ENCODE peak calls at places on chromosomes 7 and 10, in four cellular contexts. F is GM23338, T is K562, B is HepG2. R is an unnamed sample.

GRCh38 chr10:58697691-58698090 is 185.0 kb downstream of the BICC1 start:
- DNase-seq in F (no peak), B (no peak), T (no peak), R (no peak)

GRCh38 chr10:63527401-63527800 is 6.2 kb downstream of the REEP3 start:
- DNase-seq in B (no peak), T (no peak), F (no peak), R (no peak)

GRCh38 chr7:106070201-106070551 is 41.9 kb downstream of the SYPL1 start:
- DNase-seq in F (no peak), T (no peak), B (no peak), R (no peak)

GRCh38 chr10:131983780-131984179 is 2.1 kb upstream of the BNIP3 start:
- DNase-seq in T (no peak), F (no peak), B (peak), R (no peak)

GRCh38 chr7:94973844-94974243 is 66.5 kb downstream of the PPP1R9A start:
- DNase-seq in T (no peak), B (no peak), F (no peak), R (no peak)

GRCh38 chr7:135248546-135248945 is 14.9 kb downstream of the STRA8 start:
- DNase-seq in F (no peak), T (no peak), B (no peak), R (no peak)

GRCh38 chr7:133742709-133743538 is 384.2 kb upstream of the LRGUK start:
- DNase-seq in T (no peak), F (peak), B (no peak), R (no peak)

GRCh38 chr10:75405201-75406143 is 3.9 kb upstream of the ZNF503 start:
- DNase-seq in B (peak), T (no peak), F (peak), R (no peak)

GRCh38 chr10:74704629-74705360 is 121.6 kb upstream of the KAT6B start:
- DNase-seq in T (no peak), F (no peak), B (peak), R (no peak)

GRCh38 chr10:21496285-21497176 is 29.0 kb downstream of the SKIDA1 start:
- DNase-seq in F (peak), B (peak), T (peak), R (no peak)

GRCh38 chr7:129095258-129095657 is 40.3 kb upstream of the TNPO3 start:
- DNase-seq in T (no peak), B (no peak), F (no peak), R (peak)

GRCh38 chr7:8082762-8083161 is 114.2 kb downstream of the GLCCI1 start:
- DNase-seq in T (no peak), B (no peak), F (no peak), R (no peak)

GRCh38 chr7:28055161-28055544 is 125.4 kb downstream of the JAZF1 start:
- DNase-seq in B (no peak), F (no peak), T (no peak), R (no peak)

GRCh38 chr10:85447690-85448089 is 918.9 kb downstream of the GRID1 start:
- DNase-seq in B (no peak), T (no peak), F (no peak), R (no peak)

GRCh38 chr7:107045195-107045960 is 873 bp downstream of the PRKAR2B start:
- DNase-seq in T (no peak), F (peak), B (no peak), R (no peak)

GRCh38 chr7:13829914-13830603 is 159.4 kb downstream of the ETV1 start:
- DNase-seq in F (no peak), T (no peak), B (no peak), R (no peak)

GRCh38 chr7:44608916-44609648 is 2.7 kb downstream of the OGDH start:
- DNase-seq in B (no peak), F (peak), T (no peak), R (no peak)

GRCh38 chr7:70434376-70434775 is 697.6 kb upstream of the GALNT17 start:
- DNase-seq in F (no peak), T (no peak), B (no peak), R (no peak)

GRCh38 chr10:14838582-14839304 is 637 bp downstream of the HSPA14 start:
- DNase-seq in F (peak), B (peak), T (peak), R (no peak)

GRCh38 chr7:37109016-37109415 is 339.6 kb downstream of the ELMO1 start:
- DNase-seq in F (no peak), B (peak), T (no peak), R (no peak)

GRCh38 chr10:11138634-11139033 is 121.0 kb downstream of the CELF2 start:
- DNase-seq in F (no peak), B (no peak), T (no peak), R (no peak)

GRCh38 chr10:8835453-8836167 is 781.1 kb downstream of the GATA3 start:
- DNase-seq in B (no peak), T (no peak), F (no peak), R (no peak)

GRCh38 chr10:95395947-95396449 is 105.2 kb upstream of the PDLIM1 start:
- DNase-seq in T (no peak), B (no peak), F (no peak), R (no peak)

GRCh38 chr7:20270867-20271266 is 53.7 kb upstream of the MACC1 start:
- DNase-seq in B (no peak), F (no peak), T (no peak), R (peak)

GRCh38 chr10:73054286-73054685 is 42.4 kb downstream of the P4HA1 start:
- DNase-seq in T (no peak), B (no peak), F (no peak), R (peak)

GRCh38 chr7:74569501-74570075 is 87.9 kb upstream of the GTF2I start:
- DNase-seq in F (no peak), B (no peak), T (no peak), R (no peak)

GRCh38 chr7:13110107-13110506 is 422.7 kb downstream of the ARL4A start:
- DNase-seq in B (no peak), F (no peak), T (no peak), R (no peak)

GRCh38 chr10:78335691-78336401 is 302.2 kb downstream of the RPS24 start:
- DNase-seq in B (no peak), F (no peak), T (no peak), R (no peak)

GRCh38 chr7:45150199-45150598 is 7.4 kb upstream of the RAMP3 start:
- DNase-seq in F (no peak), B (no peak), T (no peak), R (no peak)

GRCh38 chr10:132752961-132753360 is 33.0 kb downstream of the NKX6-2 start:
- DNase-seq in F (no peak), T (no peak), B (no peak), R (no peak)

GRCh38 chr7:32395168-32395567 is 95.0 kb downstream of the LSM5 start:
- DNase-seq in F (no peak), B (no peak), T (no peak), R (no peak)

GRCh38 chr7:138449580-138449979 is 10.5 kb upstream of the TRIM24 start:
- DNase-seq in T (no peak), B (no peak), F (peak), R (no peak)

GRCh38 chr7:79434867-79435266 is 18.6 kb downstream of the MAGI2 start:
- DNase-seq in F (no peak), B (peak), T (no peak), R (no peak)

GRCh38 chr10:116744849-116745248 is 2.5 kb upstream of the HSPA12A start:
- DNase-seq in T (no peak), F (no peak), B (no peak), R (no peak)

GRCh38 chr10:115092555-115093285 is 445 bp upstream of the ATRNL1 start:
- DNase-seq in B (no peak), F (peak), T (peak), R (no peak)
- TF ChIP-seq POLR2AphosphoS5 in B (no peak), F (peak), T (no peak), R (no peak)

GRCh38 chr10:34160595-34160994 is 654.5 kb downstream of the PARD3 start:
- DNase-seq in B (peak), F (no peak), T (no peak), R (no peak)

GRCh38 chr10:34157501-34157900 is 657.6 kb downstream of the PARD3 start:
- DNase-seq in B (no peak), T (no peak), F (no peak), R (no peak)

GRCh38 chr10:34152434-34152833 is 662.7 kb downstream of the PARD3 start:
- DNase-seq in B (no peak), T (no peak), F (no peak), R (no peak)

GRCh38 chr10:34154371-34154770 is 660.7 kb downstream of the PARD3 start:
- DNase-seq in T (no peak), B (no peak), F (no peak), R (no peak)

GRCh38 chr10:34156781-34157425 is 658.2 kb downstream of the PARD3 start:
- DNase-seq in F (no peak), T (no peak), B (no peak), R (no peak)
- TF ChIP-seq JUNB in F (no peak), T (no peak), B (no peak), R (no peak)

GRCh38 chr10:124455441-124455840 is 5.6 kb upstream of the NKX1-2 start:
- DNase-seq in B (no peak), F (no peak), T (no peak), R (no peak)

GRCh38 chr10:124450010-124450782 is at the start of gene NKX1-2:
- DNase-seq in F (peak), T (no peak), B (no peak), R (no peak)

GRCh38 chr10:124450783-124451057 is 885 bp upstream of the NKX1-2 start:
- DNase-seq in T (no peak), B (no peak), F (no peak), R (no peak)

GRCh38 chr10:124451227-124451807 is 1.5 kb upstream of the NKX1-2 start:
- DNase-seq in T (no peak), B (no peak), F (peak), R (no peak)

GRCh38 chr10:124453965-124454610 is 4.3 kb upstream of the NKX1-2 start:
- DNase-seq in F (peak), T (peak), B (no peak), R (no peak)
- TF ChIP-seq POLR2AphosphoS5 in F (no peak), T (peak), B (no peak), R (no peak)

DNA sequence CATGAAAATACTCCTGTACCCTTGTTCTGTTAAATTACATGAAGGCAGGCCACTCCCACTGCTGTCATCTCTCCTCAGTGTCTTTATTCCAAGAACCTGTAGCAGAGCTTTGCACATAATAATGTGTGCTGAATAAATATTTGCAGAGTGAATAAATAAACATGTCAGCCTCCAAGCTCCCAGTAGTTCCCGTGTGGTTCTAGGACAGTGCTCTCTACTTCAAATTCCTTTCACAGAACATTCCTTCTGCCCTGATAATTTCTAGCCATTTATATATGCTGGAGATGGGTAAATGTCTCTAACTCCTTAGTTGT is 20.3 kb upstream of the HYAL4 start:
- DNase-seq in B (peak), F (no peak), T (no peak), R (no peak)
- TF ChIP-seq JUNB in B (no peak), F (no peak), T (no peak), R (no peak)

DNA sequence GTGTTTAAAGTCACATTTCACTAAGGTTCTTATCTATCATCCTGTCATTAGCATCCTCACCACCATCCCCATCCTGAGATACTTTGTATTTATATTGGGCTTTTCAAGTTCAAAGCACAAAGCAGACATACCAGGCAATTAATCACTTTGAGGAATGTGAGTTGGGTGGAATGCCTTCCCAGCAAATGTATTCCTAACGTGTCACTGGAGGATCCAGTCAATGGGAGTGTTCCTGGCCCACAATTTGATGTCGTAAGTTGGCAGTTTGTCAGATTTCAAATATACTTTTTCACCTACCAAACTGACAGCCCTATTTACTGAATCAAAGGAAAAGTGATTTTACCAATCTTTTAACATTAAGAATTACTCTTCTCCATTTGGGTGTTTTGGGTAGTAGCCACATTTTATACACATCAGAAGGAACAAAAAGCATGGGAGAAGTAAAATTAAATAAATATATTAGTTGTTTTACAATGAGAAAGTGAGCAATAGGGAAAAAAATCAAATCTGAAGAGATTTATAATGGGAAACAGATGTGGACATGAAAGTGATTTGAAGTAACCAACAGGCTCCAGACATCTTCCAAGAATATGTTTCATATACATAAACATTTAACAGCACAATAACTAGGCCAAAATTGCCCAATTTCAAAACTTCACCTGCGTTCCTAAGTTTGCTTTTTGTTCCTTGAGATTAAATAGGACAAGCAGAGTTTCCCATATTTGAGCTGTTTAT is 222.9 kb downstream of the MTERF1 start:
- DNase-seq in B (no peak), F (peak), T (no peak), R (no peak)
- TF ChIP-seq POLR2AphosphoS5 in B (no peak), F (no peak), T (no peak), R (no peak)

DNA sequence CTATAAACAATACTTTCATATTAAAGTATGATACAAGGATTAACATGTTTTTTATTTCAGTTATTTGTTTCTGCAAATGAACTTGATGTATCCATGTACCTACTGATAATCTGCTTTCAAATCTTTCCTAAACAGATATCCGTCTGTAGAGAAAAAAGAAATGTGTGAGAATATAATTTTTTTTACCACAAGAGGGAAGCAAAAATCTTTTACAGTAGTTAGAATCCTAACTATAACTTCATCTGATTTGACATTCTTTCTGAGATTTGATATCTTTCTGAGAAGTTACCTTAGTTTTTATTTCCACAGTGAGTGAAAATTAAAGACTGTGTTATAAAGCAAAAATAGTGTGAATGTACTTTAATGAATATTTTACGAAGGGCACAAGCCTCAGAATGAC is 203.9 kb upstream of the PCLO start:
- DNase-seq in B (no peak), T (no peak), F (peak), R (no peak)
- TF ChIP-seq JUNB in B (no peak), T (no peak), F (no peak), R (no peak)

DNA sequence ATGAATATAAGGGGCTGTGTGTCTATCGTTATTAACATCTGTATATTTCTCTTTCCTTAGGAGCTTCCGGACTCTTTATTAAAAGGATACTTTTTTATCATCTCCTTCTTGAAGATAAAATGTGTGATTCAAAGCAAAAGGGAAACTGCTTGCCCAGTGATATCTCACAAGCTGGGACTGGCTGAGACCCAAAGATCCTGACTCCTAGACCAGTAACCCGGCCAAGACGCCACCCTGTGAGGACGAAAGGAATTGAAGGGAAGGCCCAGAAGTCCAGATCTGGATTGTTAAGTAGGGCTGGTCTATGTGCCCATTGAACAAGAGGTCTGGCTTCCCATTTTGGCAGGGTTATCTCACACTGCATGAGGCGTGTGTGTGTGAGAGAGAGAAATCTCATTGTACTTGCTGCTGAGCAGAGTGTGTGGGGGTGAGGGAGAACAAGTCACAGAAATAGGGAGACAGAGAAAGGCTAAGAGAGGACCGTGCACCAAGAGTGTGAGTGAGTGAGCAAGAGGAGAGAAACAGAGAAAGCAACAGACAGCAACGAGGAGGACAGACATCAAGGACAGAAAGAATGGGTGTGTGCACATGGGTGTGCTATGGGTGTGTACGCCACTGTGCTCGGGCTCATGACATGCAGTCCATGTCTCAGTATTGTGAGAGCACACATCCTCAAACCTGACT is 75.4 kb downstream of the PLXNA4 start:
- DNase-seq in F (peak), B (no peak), T (no peak), R (no peak)
- TF ChIP-seq POLR2AphosphoS5 in F (no peak), B (no peak), T (no peak), R (no peak)

DNA sequence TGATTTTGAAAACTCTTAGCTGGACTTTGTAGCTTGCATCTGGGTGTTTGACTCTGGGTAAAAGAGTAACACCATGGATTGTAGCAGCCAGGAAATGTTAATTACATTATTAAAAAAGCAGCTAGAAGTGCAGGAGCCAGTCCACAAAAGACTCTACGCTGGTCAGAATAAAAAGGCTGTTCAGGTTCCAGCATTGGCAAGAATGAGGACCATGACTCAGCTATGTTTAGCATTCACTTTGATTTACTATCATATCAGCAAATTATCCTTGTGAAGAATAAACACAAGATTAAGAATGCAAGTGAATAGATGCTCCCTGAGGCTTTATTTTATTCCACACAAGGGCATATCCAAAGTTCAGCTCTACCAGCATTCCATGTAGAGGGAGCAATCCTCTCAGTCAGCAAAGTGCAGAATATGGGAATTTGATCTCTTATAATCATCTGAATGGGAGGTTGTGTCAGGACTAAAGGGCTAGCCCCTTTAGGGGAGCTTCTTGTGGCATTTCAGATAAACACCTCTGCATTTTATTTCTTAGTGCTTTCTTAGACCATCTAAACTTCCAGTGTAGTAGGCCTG is 13.6 kb downstream of the DGKB start:
- DNase-seq in B (no peak), T (no peak), F (no peak), R (no peak)
- TF ChIP-seq JUNB in B (no peak), T (no peak), F (no peak), R (no peak)

R was measured in GM12878.